ENCODE peak calls at places on chromosomes 4 and X, in nine cellular contexts. P is cardiac muscle cell; E is foreskin keratinocyte; C is GM23248; T is mesendoderm; A is body of pancreas; F is CD8-positive, alpha-beta T cell; U is IMR-90; M is mesenchymal stem cell. O is an unnamed sample.

GRCh38 chr4:8707045-8707781 is 114.6 kb downstream of the CPZ start:
- DNase-seq in P (no peak), E (no peak), C (no peak), T (no peak), A (peak), F (no peak), U (no peak), M (no peak), O (no peak)

GRCh38 chrX:103716967-103717366 is 6.3 kb downstream of the TMEM31 start:
- DNase-seq in P (peak), E (no peak), C (peak), T (no peak), A (no peak), F (no peak), U (peak), M (peak), O (no peak)

GRCh38 chr4:7892212-7893019 is 47.2 kb downstream of the AFAP1 start:
- DNase-seq in P (peak), E (no peak), C (peak), T (peak), A (peak), F (no peak), U (peak), M (peak), O (peak)

GRCh38 chr4:149961876-149962597 is 116.2 kb upstream of the DCLK2 start:
- DNase-seq in P (peak), E (no peak), C (peak), T (no peak), A (no peak), F (no peak), U (peak), M (peak), O (no peak)

GRCh38 chr4:155906554-155907247 is 3.2 kb downstream of the TDO2 start:
- DNase-seq in P (peak), E (peak), C (peak), T (no peak), A (peak), F (no peak), U (peak), M (peak), O (no peak)

GRCh38 chr4:94349193-94349592 is 6.6 kb upstream of the HPGDS start:
- DNase-seq in P (peak), E (no peak), C (peak), T (no peak), A (no peak), F (no peak), U (peak), M (peak), O (no peak)

GRCh38 chrX:11429543-11430085 is 136.4 kb downstream of the AMELX start:
- DNase-seq in P (no peak), E (no peak), C (no peak), T (no peak), A (no peak), F (no peak), U (no peak), M (no peak), O (no peak)

GRCh38 chrX:28752330-28752729 is 165.1 kb downstream of the IL1RAPL1 start:
- DNase-seq in P (no peak), E (no peak), C (no peak), T (no peak), A (no peak), F (no peak), U (no peak), M (no peak), O (no peak)

GRCh38 chr4:24862073-24862751 is 50.6 kb downstream of the CCDC149 start:
- DNase-seq in P (no peak), E (no peak), C (no peak), T (no peak), A (no peak), F (no peak), U (no peak), M (no peak), O (no peak)

GRCh38 chr4:69689530-69690111 is 36.6 kb upstream of the UGT2A1 start:
- DNase-seq in P (peak), E (no peak), C (peak), T (peak), A (no peak), F (no peak), U (peak), M (peak), O (no peak)

GRCh38 chrX:76918033-76918432 is 490.5 kb downstream of the MAGEE1 start:
- DNase-seq in P (no peak), E (no peak), C (no peak), T (no peak), A (no peak), F (no peak), U (no peak), M (no peak), O (no peak)

GRCh38 chrX:66672106-66672505 is 33.2 kb upstream of the EDA2R start:
- DNase-seq in P (no peak), E (peak), C (peak), T (no peak), A (no peak), F (no peak), U (peak), M (no peak), O (no peak)

GRCh38 chr4:41644288-41644914 is 104.1 kb downstream of the PHOX2B start:
- DNase-seq in P (peak), E (no peak), C (peak), T (peak), A (peak), F (no peak), U (peak), M (peak), O (peak)

GRCh38 chr4:164931551-164932324 is 45.7 kb downstream of the TRIM61 start:
- DNase-seq in P (no peak), E (no peak), C (peak), T (peak), A (no peak), F (no peak), U (no peak), M (no peak), O (no peak)

GRCh38 chr4:57104706-57105560 is 5.3 kb downstream of the IGFBP7 start:
- DNase-seq in P (peak), E (no peak), C (peak), T (no peak), A (no peak), F (no peak), U (peak), M (peak), O (no peak)

GRCh38 chrX:131316260-131316659 is 27.2 kb upstream of the IGSF1 start:
- DNase-seq in P (no peak), E (no peak), C (no peak), T (no peak), A (no peak), F (no peak), U (no peak), M (peak), O (no peak)

GRCh38 chrX:9612146-9612505 is 147.3 kb downstream of the TBL1X start:
- DNase-seq in P (no peak), E (no peak), C (no peak), T (no peak), A (no peak), F (no peak), U (no peak), M (no peak), O (no peak)

GRCh38 chr4:84224522-84224921 is 274.6 kb downstream of the NKX6-1 start:
- DNase-seq in P (no peak), E (no peak), C (no peak), T (no peak), A (no peak), F (no peak), U (no peak), M (no peak), O (no peak)

GRCh38 chr4:14222630-14223029 is 595.1 kb upstream of the BOD1L1 start:
- DNase-seq in P (no peak), E (no peak), C (no peak), T (no peak), A (no peak), F (no peak), U (no peak), M (no peak), O (no peak)

GRCh38 chr4:65747386-65747785 is 77.1 kb upstream of the EPHA5 start:
- DNase-seq in P (no peak), E (no peak), C (no peak), T (no peak), A (no peak), F (no peak), U (peak), M (peak), O (no peak)

GRCh38 chr4:185104733-185105132 is 38.3 kb upstream of the SLC25A4 start:
- DNase-seq in P (no peak), E (no peak), C (no peak), T (no peak), A (no peak), F (no peak), U (no peak), M (no peak), O (no peak)

GRCh38 chrX:51456246-51456645 is 40.1 kb downstream of the NUDT11 start:
- DNase-seq in P (no peak), E (no peak), C (no peak), T (peak), A (peak), F (no peak), U (no peak), M (no peak), O (no peak)

GRCh38 chr4:99868126-99868596 is 26.1 kb downstream of the LAMTOR3 start:
- DNase-seq in P (peak), E (no peak), C (peak), T (peak), A (no peak), F (no peak), U (peak), M (peak), O (no peak)

GRCh38 chrX:120020305-120020704 is 57.2 kb downstream of the RHOXF2B start:
- DNase-seq in P (no peak), E (no peak), C (no peak), T (no peak), A (no peak), F (no peak), U (no peak), M (no peak), O (no peak)

GRCh38 chr4:181939199-181939945 is 303.8 kb upstream of the TENM3 start:
- DNase-seq in P (peak), E (no peak), C (peak), T (peak), A (no peak), F (no peak), U (peak), M (no peak), O (no peak)

GRCh38 chrX:118562574-118563164 is 67.1 kb downstream of the DOCK11 start:
- DNase-seq in P (peak), E (no peak), C (no peak), T (no peak), A (no peak), F (no peak), U (no peak), M (peak), O (no peak)

GRCh38 chr4:26459054-26459755 is 31.1 kb downstream of the CCKAR start:
- DNase-seq in P (peak), E (peak), C (peak), T (peak), A (no peak), F (no peak), U (peak), M (peak), O (no peak)

GRCh38 chr4:156388826-156389225 is 435.2 kb upstream of the CTSO start:
- DNase-seq in P (peak), E (no peak), C (peak), T (no peak), A (no peak), F (no peak), U (peak), M (peak), O (no peak)

GRCh38 chrX:20042221-20042620 is 51.4 kb upstream of the BCLAF3 start:
- DNase-seq in P (no peak), E (no peak), C (peak), T (no peak), A (no peak), F (no peak), U (no peak), M (no peak), O (no peak)

GRCh38 chr4:168621806-168622589 is 125.1 kb downstream of the PALLD start:
- DNase-seq in P (peak), E (peak), C (peak), T (no peak), A (no peak), F (no peak), U (peak), M (peak), O (no peak)

GRCh38 chrX:7570432-7571009 is 272.4 kb upstream of the VCX start:
- DNase-seq in P (no peak), E (no peak), C (peak), T (no peak), A (no peak), F (no peak), U (no peak), M (no peak), O (no peak)

GRCh38 chr4:52748432-52748831 is 2.8 kb downstream of the ERVMER34-1 start:
- DNase-seq in P (no peak), E (no peak), C (no peak), T (no peak), A (no peak), F (no peak), U (no peak), M (no peak), O (no peak)

GRCh38 chr4:61245321-61245720 is 45.2 kb downstream of the ADGRL3 start:
- DNase-seq in P (no peak), E (no peak), C (no peak), T (no peak), A (no peak), F (no peak), U (no peak), M (no peak), O (no peak)

GRCh38 chr4:149031399-149031798 is 589.2 kb upstream of the NR3C2 start:
- DNase-seq in P (peak), E (peak), C (peak), T (peak), A (peak), F (no peak), U (peak), M (no peak), O (no peak)

GRCh38 chrX:127570276-127570675 is 481.9 kb downstream of the ACTRT1 start:
- DNase-seq in P (no peak), E (no peak), C (no peak), T (peak), A (no peak), F (no peak), U (no peak), M (no peak), O (no peak)

GRCh38 chrX:147757750-147758149 is 154.0 kb upstream of the FMR1 start:
- DNase-seq in P (no peak), E (no peak), C (no peak), T (no peak), A (no peak), F (no peak), U (no peak), M (no peak), O (no peak)

DNA sequence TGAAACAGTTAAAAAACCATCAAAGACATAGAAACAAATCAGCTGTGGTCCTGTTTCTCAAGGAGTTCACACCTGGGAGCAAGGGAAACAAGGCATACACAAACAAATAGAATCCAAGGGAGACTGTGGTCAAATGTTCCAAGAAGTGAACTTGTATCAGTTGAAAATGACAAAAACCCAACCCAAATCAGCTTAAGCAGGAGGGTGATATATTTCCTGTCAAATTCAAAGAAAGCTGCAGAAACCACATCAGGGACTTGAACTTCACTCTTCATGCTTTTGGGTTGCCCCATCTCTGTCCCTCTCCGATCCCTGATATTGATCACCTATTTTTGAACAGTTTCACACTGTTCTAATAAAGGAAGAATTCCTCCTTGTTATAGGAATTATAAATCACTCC is 148.6 kb upstream of the FMR1 start:
- DNase-seq in P (no peak), E (no peak), C (no peak), T (no peak), A (no peak), F (no peak), U (no peak), M (no peak), O (no peak)
- H3K27ac ChIP-seq in P (no peak), E (no peak), C (no peak), T (no peak), A (no peak), F (no peak), U (no peak), M (no peak), O (no peak)

DNA sequence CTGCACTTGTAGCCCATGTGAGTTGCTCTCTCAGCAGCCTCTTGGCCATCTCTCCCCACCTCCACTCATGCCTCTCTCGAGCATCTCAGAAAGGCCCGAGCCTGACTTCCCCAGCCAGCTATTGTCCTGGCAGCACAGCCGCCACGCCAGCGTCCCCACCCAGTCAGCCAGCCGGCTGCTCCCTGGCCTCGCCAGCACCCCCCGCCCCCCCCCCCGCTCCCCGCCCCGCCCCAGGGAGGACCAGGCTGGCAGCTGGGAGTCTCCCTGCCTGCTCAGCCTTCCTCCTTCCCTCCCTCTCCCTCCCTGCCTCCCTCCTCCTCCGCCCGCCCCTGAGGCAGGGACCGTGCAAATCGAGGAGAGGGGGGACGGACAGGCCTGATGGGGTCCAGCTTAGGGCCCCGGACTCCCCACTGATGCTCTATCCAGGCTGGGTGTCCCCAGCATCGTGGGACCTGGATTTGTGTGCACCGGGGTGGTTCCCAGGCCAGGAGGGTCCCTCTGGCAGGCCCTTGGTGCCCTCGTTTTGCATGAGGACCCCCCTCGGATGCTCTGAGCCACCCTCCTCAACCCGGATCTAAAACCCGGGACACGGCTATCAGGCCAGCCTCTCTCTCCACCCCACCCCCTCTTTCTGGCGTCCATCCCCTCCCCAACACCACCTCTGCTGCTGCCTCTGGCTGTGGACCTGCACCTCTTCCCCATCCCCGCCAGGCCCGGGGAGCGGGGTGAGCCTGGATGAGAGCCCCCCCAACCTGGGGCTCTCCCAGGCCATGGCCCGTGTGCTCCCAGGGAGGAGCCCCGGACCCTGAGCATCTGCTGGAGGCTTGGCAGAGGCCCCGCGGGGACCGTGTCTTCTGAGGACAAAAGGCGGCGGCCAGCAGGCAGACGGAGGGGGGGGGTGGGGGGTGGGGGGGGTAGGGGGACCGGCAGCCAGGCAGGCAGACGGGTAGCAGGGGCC is at the start of gene GPR173:
- DNase-seq in P (peak), E (no peak), C (peak), T (peak), A (no peak), F (no peak), U (peak), M (peak), O (peak)
- H3K27ac ChIP-seq in P (no peak), E (no peak), C (peak), T (no peak), A (no peak), F (no peak), U (peak), M (peak), O (peak)

DNA sequence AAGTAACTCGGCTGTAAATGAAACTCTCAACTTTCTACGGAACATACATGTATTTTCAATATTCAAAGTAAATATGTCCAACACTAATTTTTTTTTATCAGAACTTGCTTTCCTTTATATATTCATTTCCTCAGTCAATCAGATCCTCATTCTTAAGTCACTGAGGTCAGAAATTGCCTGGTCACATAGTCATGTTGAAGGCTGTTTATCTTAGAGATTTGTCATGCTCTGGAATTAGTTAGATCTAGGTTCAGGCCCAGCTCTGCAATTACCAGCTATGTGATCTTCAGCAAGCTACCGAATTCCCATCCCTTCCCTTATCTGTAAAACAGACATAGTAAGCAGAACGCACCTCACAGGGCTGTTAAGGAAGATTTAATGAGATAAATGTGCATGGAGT is 228.8 kb downstream of the SPCS3 start:
- DNase-seq in P (no peak), E (peak), C (peak), T (peak), A (no peak), F (no peak), U (peak), M (peak), O (peak)
- H3K27ac ChIP-seq in P (no peak), E (no peak), C (no peak), T (no peak), A (no peak), F (no peak), U (no peak), M (peak), O (peak)

GRCh38 chrX:135985974-135986312 is 708 bp downstream of the SLC9A6 start:
- DNase-seq in P (no peak), E (no peak), C (no peak), T (no peak), A (no peak), F (no peak), U (no peak), M (no peak), O (no peak)
- H3K27ac ChIP-seq in P (no peak), E (no peak), C (no peak), T (no peak), A (peak), F (peak), U (peak), M (no peak), O (no peak)

DNA sequence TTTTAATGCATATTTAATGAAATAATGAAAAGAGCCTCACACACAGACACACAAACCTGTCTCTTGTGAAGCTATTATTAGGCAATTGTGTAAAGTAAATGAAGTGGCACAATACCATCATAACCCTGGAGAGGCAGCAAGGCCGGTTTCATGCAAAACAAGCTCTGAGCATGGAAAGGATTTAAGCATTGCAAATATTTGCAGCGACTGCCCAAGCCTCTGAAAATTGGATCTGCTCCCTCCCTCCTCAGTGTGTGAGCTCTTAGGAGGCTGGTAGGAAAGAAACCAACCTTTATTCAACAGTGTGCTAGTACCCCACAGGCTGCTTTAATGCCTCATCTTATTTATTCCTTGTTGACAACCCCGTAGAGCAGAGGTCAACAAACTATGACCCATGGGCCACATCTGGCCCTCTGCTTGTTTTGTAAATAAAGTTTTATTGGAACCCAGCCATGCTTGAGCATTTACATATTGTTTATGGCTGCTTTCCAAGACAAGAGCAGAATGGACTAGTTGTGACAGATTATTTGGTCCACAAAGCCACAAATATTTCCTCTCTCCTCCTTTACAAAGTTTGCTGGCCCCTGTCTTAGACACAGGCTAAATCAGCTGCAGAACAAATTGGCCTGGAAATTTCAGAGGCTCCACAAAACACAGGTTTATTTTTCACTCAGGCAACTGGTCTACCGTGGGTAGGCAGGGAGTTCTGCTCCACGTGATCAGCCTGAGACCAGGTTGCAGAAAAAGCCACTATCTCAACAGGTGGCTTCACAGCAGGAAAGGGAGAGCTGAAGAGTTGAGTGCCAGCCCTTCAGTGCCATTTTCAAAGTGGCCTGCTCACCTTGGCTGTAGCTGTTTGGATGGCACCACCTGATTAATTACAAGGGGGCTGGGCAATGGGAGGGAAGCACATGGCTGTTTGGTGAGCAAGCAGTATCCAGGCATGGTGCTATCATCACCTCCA is 16.8 kb downstream of the RS1 start:
- DNase-seq in P (peak), E (no peak), C (no peak), T (no peak), A (no peak), F (no peak), U (no peak), M (peak), O (no peak)
- H3K27ac ChIP-seq in P (no peak), E (no peak), C (no peak), T (no peak), A (no peak), F (no peak), U (no peak), M (no peak), O (peak)

GRCh38 chr4:689498-690122 is 659 bp upstream of the SLC49A3 start:
- DNase-seq in P (no peak), E (no peak), C (no peak), T (no peak), A (no peak), F (no peak), U (no peak), M (no peak), O (no peak)
- H3K27ac ChIP-seq in P (no peak), E (no peak), C (peak), T (no peak), A (peak), F (no peak), U (no peak), M (no peak), O (no peak)